ENCODE peak calls at places on chromosomes 4 and X, in nine cellular contexts. I is nephron progenitor cell, H is B cell, Q is fibroblast of lung, E is cardiac fibroblast, A is progenitor cell of endocrine pancreas, G is heart right ventricle, F is fibroblast of pulmonary artery, P is mesothelial cell of epicardium. C is an unnamed sample.

GRCh38 chrX:110213183-110213582 is 104.7 kb downstream of the AMMECR1 start:
- DNase-seq in H (no peak), Q (no peak), F (no peak), G (no peak), P (no peak), A (no peak), I (no peak), E (no peak), C (no peak)

GRCh38 chr4:16505726-16506125 is 279.5 kb upstream of the TAPT1 start:
- DNase-seq in G (no peak), I (peak), Q (no peak), F (peak), A (no peak), E (peak), H (no peak), P (no peak), C (peak)

GRCh38 chr4:76562161-76562560 is 127.1 kb downstream of the SHROOM3 start:
- DNase-seq in Q (peak), I (no peak), G (no peak), F (peak), A (no peak), P (no peak), E (peak), H (no peak), C (no peak)

GRCh38 chr4:1399508-1400190 is 6.6 kb downstream of the NKX1-1 start:
- DNase-seq in I (peak), F (no peak), Q (no peak), H (no peak), A (peak), E (no peak), P (no peak), G (no peak), C (no peak)

GRCh38 chr4:66489783-66490452 is 819.6 kb upstream of the EPHA5 start:
- DNase-seq in Q (peak), E (peak), H (no peak), G (no peak), P (no peak), A (no peak), F (peak), I (no peak), C (no peak)

GRCh38 chr4:74006009-74006476 is 7.6 kb upstream of the CXCL5 start:
- DNase-seq in F (peak), E (peak), I (no peak), Q (peak), P (no peak), A (no peak), H (no peak), G (no peak), C (no peak)

GRCh38 chr4:111037591-111037990 is 414.7 kb upstream of the PITX2 start:
- DNase-seq in P (no peak), E (no peak), I (no peak), Q (no peak), A (no peak), F (no peak), G (no peak), H (no peak), C (no peak)

GRCh38 chrX:7110821-7111276 is 36.7 kb upstream of the STS start:
- DNase-seq in Q (peak), I (no peak), G (no peak), F (no peak), H (peak), P (no peak), A (no peak), E (peak), C (no peak)

GRCh38 chr4:55524844-55525571 is 21.7 kb downstream of the CLOCK start:
- DNase-seq in A (no peak), Q (peak), F (peak), P (no peak), H (no peak), E (peak), G (no peak), I (no peak), C (no peak)

GRCh38 chr4:73662709-73663546 is 42.7 kb upstream of the RASSF6 start:
- DNase-seq in F (peak), H (no peak), A (no peak), P (no peak), Q (peak), E (peak), I (no peak), G (no peak), C (no peak)

GRCh38 chrX:34299451-34299967 is 167.4 kb upstream of the FAM47A start:
- DNase-seq in P (no peak), A (no peak), F (peak), I (no peak), E (no peak), H (no peak), G (no peak), Q (no peak), C (no peak)

GRCh38 chr4:98663226-98664006 is 5.0 kb upstream of the TSPAN5 start:
- DNase-seq in E (no peak), G (no peak), I (no peak), H (peak), Q (no peak), A (no peak), F (no peak), P (no peak), C (no peak)

GRCh38 chrX:123959281-123960063 is 2.0 kb upstream of the STAG2 start:
- DNase-seq in G (peak), I (peak), A (no peak), Q (peak), F (peak), P (peak), E (peak), H (no peak), C (no peak)

GRCh38 chr4:134544303-134544761 is 342.7 kb upstream of the PABPC4L start:
- DNase-seq in G (no peak), Q (peak), H (no peak), F (peak), A (no peak), P (no peak), I (no peak), E (no peak), C (no peak)

GRCh38 chr4:10186228-10187214 is 69.9 kb upstream of the WDR1 start:
- DNase-seq in Q (no peak), F (peak), G (no peak), A (no peak), H (no peak), E (peak), P (no peak), I (no peak), C (no peak)

GRCh38 chrX:69232945-69233344 is 67.7 kb upstream of the PJA1 start:
- DNase-seq in G (no peak), P (no peak), H (no peak), I (no peak), Q (no peak), F (no peak), E (no peak), A (no peak), C (no peak)

GRCh38 chrX:151710457-151710856 is 5.4 kb upstream of the FATE1 start:
- DNase-seq in I (no peak), P (no peak), E (no peak), F (no peak), Q (no peak), G (no peak), H (no peak), A (no peak), C (no peak)

GRCh38 chr4:6272863-6273660 is 3.4 kb downstream of the WFS1 start:
- DNase-seq in F (peak), G (no peak), P (no peak), A (no peak), H (no peak), I (no peak), Q (peak), E (peak), C (peak)

GRCh38 chr4:128782076-128782715 is 27.3 kb upstream of the JADE1 start:
- DNase-seq in Q (peak), F (no peak), H (peak), I (no peak), P (no peak), E (peak), G (peak), A (no peak), C (no peak)

GRCh38 chrX:65679071-65679540 is 11.7 kb downstream of the MSN start:
- DNase-seq in F (peak), G (no peak), P (no peak), H (no peak), E (peak), A (no peak), Q (peak), I (no peak), C (no peak)

GRCh38 chrX:15909605-15910004 is 55.0 kb upstream of the AP1S2 start:
- DNase-seq in I (no peak), G (no peak), A (no peak), Q (no peak), E (no peak), F (no peak), P (no peak), H (no peak), C (no peak)

GRCh38 chr4:26263165-26263564 is 57.6 kb upstream of the RBPJ start:
- DNase-seq in I (no peak), A (no peak), Q (no peak), E (no peak), P (no peak), H (peak), G (no peak), F (no peak), C (no peak)

GRCh38 chrX:153963546-153963945 is 8.1 kb downstream of the HCFC1 start:
- DNase-seq in H (no peak), I (no peak), P (no peak), G (no peak), Q (no peak), E (no peak), F (no peak), A (no peak), C (no peak)

GRCh38 chr4:18067031-18067430 is 45.5 kb upstream of the LCORL start:
- DNase-seq in H (no peak), A (no peak), I (no peak), E (no peak), P (no peak), G (no peak), F (no peak), Q (no peak), C (no peak)

GRCh38 chr4:37317104-37317643 is 72.6 kb downstream of the NWD2 start:
- DNase-seq in F (no peak), P (no peak), H (no peak), I (no peak), A (no peak), Q (no peak), G (no peak), E (no peak), C (no peak)

GRCh38 chr4:48944659-48945290 is 38.2 kb upstream of the OCIAD2 start:
- DNase-seq in H (no peak), A (no peak), Q (no peak), I (peak), E (no peak), G (no peak), F (no peak), P (no peak), C (no peak)
- TF ChIP-seq CTCF in H (no peak), A (peak), Q (peak), I (peak), E (peak), G (no peak), F (peak), P (peak), C (peak)

GRCh38 chr4:186217733-186218293 is 9.5 kb upstream of the KLKB1 start:
- DNase-seq in Q (no peak), P (no peak), A (no peak), F (no peak), E (no peak), I (no peak), H (no peak), G (no peak), C (no peak)
- TF ChIP-seq CTCF in Q (no peak), P (no peak), A (no peak), F (no peak), E (no peak), I (no peak), H (no peak), G (no peak), C (no peak)

GRCh38 chr4:53653484-53654053 is 62.3 kb upstream of the LNX1 start:
- DNase-seq in H (no peak), Q (no peak), I (no peak), P (no peak), G (no peak), A (peak), E (peak), F (peak), C (no peak)
- TF ChIP-seq CTCF in H (no peak), Q (no peak), I (no peak), P (no peak), G (peak), A (no peak), E (no peak), F (no peak), C (no peak)

DNA sequence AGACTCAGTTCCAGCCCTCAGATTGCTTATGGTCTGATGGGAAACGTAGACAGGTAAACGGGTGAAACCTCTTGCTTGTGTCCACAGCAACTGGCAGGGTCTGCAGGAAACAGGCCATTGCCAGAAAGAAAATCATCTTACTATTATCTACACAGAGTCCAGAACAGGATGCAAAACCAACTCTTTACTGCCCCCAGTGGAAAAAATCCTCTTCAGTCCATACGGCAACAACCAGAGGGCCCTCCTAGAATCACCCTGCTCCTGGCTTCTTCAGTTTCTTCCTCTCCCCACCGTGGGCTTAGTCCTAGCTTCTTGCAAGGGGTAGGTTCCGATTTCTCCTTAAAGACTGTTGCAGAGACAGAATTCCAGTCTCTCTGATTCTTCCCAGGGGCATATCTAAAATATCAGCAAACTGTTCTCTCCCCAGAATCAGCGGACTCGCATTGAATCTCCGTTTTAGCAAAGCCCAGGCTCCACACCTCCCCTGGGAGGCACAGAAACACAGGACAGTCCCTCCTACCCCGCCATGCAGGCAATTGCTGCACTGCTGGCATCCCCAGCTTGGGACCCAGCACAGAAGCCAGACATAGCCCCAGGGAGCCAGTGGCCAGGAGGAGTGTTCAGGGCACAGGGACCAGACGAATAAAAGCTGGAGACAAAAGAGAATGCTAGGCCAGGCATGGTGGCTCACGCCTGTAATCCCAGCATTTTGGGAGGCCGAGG is 41.0 kb upstream of the SH3RF1 start:
- DNase-seq in E (peak), F (peak), I (peak), P (no peak), H (peak), A (no peak), G (no peak), Q (peak), C (peak)
- TF ChIP-seq CTCF in E (peak), F (peak), I (peak), P (no peak), H (peak), A (peak), G (peak), Q (peak), C (peak)

GRCh38 chr4:45453258-45453841 is 670.5 kb downstream of the GABRG1 start:
- DNase-seq in F (peak), I (peak), P (no peak), E (peak), Q (peak), G (no peak), H (no peak), A (no peak), C (no peak)
- TF ChIP-seq CTCF in F (peak), I (peak), P (peak), E (peak), Q (peak), G (peak), H (no peak), A (peak), C (peak)

DNA sequence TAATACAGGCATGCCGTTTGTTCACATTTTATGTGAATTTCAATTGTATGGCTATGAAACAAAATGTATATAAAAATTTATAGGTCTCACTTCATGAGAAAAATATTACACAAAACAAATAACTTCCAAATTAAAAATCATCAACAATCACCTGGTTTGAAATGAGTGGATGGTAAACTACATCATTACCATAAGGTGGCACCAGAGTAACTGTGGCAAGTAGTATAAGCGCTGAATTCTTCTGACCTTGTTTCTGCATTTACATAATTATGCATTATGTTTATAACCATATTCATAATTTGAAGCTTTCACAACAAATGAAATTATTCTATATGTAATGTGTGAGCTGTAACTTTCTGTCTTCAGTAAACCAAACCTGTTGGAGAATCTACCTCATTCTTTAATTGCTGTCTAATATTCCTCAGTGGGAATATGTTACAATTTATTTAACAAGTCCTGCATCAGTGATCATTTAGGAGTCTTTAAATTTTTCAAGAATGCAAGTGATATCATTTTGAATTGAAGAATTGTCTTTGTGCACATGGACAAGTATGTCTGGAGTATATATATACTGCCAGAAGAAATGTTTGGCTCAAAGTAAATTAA is 55.2 kb downstream of the MMRN1 start:
- DNase-seq in A (no peak), Q (no peak), G (no peak), P (no peak), F (no peak), I (no peak), H (peak), E (no peak), C (no peak)
- TF ChIP-seq CTCF in A (peak), Q (peak), G (peak), P (peak), F (peak), I (peak), H (peak), E (no peak), C (no peak)

GRCh38 chr4:27358269-27358668 is 497.6 kb downstream of the STIM2 start:
- DNase-seq in Q (no peak), F (no peak), P (no peak), I (no peak), E (no peak), H (no peak), G (no peak), A (no peak), C (no peak)

GRCh38 chr4:27360651-27361347 is 500.2 kb downstream of the STIM2 start:
- DNase-seq in I (no peak), E (peak), A (no peak), Q (peak), H (no peak), G (no peak), F (peak), P (no peak), C (no peak)

GRCh38 chr4:27357283-27357682 is 496.6 kb downstream of the STIM2 start:
- DNase-seq in F (peak), P (no peak), E (peak), G (no peak), I (no peak), A (no peak), H (no peak), Q (peak), C (no peak)
- TF ChIP-seq CTCF in F (peak), P (no peak), E (peak), G (peak), I (no peak), A (peak), H (no peak), Q (no peak), C (peak)

GRCh38 chrX:63421411-63421810 is 70.3 kb upstream of the SPIN4 start:
- DNase-seq in H (no peak), E (no peak), G (no peak), F (no peak), A (no peak), P (no peak), I (no peak), Q (no peak), C (no peak)
- TF ChIP-seq CTCF in H (no peak), E (peak), G (no peak), F (peak), A (peak), P (peak), I (no peak), Q (no peak), C (peak)

GRCh38 chr4:54066088-54066415 is 1.6 kb upstream of the CHIC2 start:
- DNase-seq in A (no peak), I (no peak), H (no peak), E (no peak), G (no peak), Q (no peak), F (no peak), P (no peak), C (no peak)
- TF ChIP-seq CTCF in A (no peak), I (no peak), H (no peak), E (no peak), G (no peak), Q (no peak), F (no peak), P (no peak), C (no peak)